ENCODE peak calls at places on chromosomes 5 and 9, in eight cellular contexts. One of them, this sample, is unnamed.

GRCh38 chr5:144219869-144220268 is 49.2 kb downstream of the KCTD16 start:
- DNase-seq in upper lobe of left lung: no peak
- DNase-seq in A549: no peak
- DNase-seq in GM12878: no peak
- DNase-seq in Peyer's patch: no peak
- DNase-seq in right lobe of liver: no peak
- DNase-seq in H1: no peak
- DNase-seq in IMR-90: no peak
- DNase-seq in this sample: no peak

GRCh38 chr9:91138760-91139159 is 223.0 kb downstream of the AUH start:
- DNase-seq in upper lobe of left lung: no peak
- DNase-seq in A549: peak; percentile 19
- DNase-seq in GM12878: no peak
- DNase-seq in Peyer's patch: no peak
- DNase-seq in right lobe of liver: no peak
- DNase-seq in H1: no peak
- DNase-seq in IMR-90: peak; percentile 93
- DNase-seq in this sample: no peak

GRCh38 chr9:20144255-20144654 is 355.4 kb upstream of the SLC24A2 start:
- DNase-seq in upper lobe of left lung: no peak
- DNase-seq in A549: no peak
- DNase-seq in GM12878: no peak
- DNase-seq in Peyer's patch: no peak
- DNase-seq in right lobe of liver: no peak
- DNase-seq in H1: no peak
- DNase-seq in IMR-90: no peak
- DNase-seq in this sample: no peak

GRCh38 chr5:98321356-98321755 is 452.1 kb upstream of the RGMB start:
- DNase-seq in upper lobe of left lung: no peak
- DNase-seq in A549: no peak
- DNase-seq in GM12878: no peak
- DNase-seq in Peyer's patch: no peak
- DNase-seq in right lobe of liver: no peak
- DNase-seq in H1: no peak
- DNase-seq in IMR-90: no peak
- DNase-seq in this sample: no peak

GRCh38 chr9:97543568-97543967 is 42.1 kb downstream of the TMOD1 start:
- DNase-seq in upper lobe of left lung: no peak
- DNase-seq in A549: peak; percentile 41
- DNase-seq in GM12878: no peak
- DNase-seq in Peyer's patch: no peak
- DNase-seq in right lobe of liver: no peak
- DNase-seq in H1: no peak
- DNase-seq in IMR-90: no peak
- DNase-seq in this sample: peak; percentile 9

GRCh38 chr9:6564868-6565267 is 80.7 kb downstream of the GLDC start:
- DNase-seq in upper lobe of left lung: no peak
- DNase-seq in A549: no peak
- DNase-seq in GM12878: no peak
- DNase-seq in Peyer's patch: no peak
- DNase-seq in right lobe of liver: no peak
- DNase-seq in H1: no peak
- DNase-seq in IMR-90: no peak
- DNase-seq in this sample: no peak

GRCh38 chr5:139881145-139881733 is 85.6 kb downstream of the PSD2 start:
- DNase-seq in upper lobe of left lung: no peak
- DNase-seq in A549: no peak
- DNase-seq in GM12878: no peak
- DNase-seq in Peyer's patch: no peak
- DNase-seq in right lobe of liver: no peak
- DNase-seq in H1: no peak
- DNase-seq in IMR-90: no peak
- DNase-seq in this sample: no peak

GRCh38 chr5:97629281-97629680 is 446.2 kb upstream of the RIOK2 start:
- DNase-seq in upper lobe of left lung: no peak
- DNase-seq in A549: no peak
- DNase-seq in GM12878: no peak
- DNase-seq in Peyer's patch: no peak
- DNase-seq in right lobe of liver: no peak
- DNase-seq in H1: no peak
- DNase-seq in IMR-90: peak; percentile 79
- DNase-seq in this sample: no peak

GRCh38 chr5:22541037-22541436 is 312.1 kb downstream of the CDH12 start:
- DNase-seq in upper lobe of left lung: no peak
- DNase-seq in A549: no peak
- DNase-seq in GM12878: no peak
- DNase-seq in Peyer's patch: no peak
- DNase-seq in right lobe of liver: no peak
- DNase-seq in H1: no peak
- DNase-seq in IMR-90: no peak
- DNase-seq in this sample: no peak

GRCh38 chr9:25677301-25678146 is 720 bp downstream of the TUSC1 start:
- DNase-seq in upper lobe of left lung: peak; percentile 92
- DNase-seq in A549: peak; percentile 81
- DNase-seq in GM12878: no peak
- DNase-seq in Peyer's patch: peak; percentile 91
- DNase-seq in right lobe of liver: peak; percentile 95
- DNase-seq in H1: no peak
- DNase-seq in IMR-90: peak; percentile 55
- DNase-seq in this sample: peak; percentile 84

GRCh38 chr9:87890866-87891265 is 8.2 kb downstream of the SPATA31E1 start:
- DNase-seq in upper lobe of left lung: no peak
- DNase-seq in A549: no peak
- DNase-seq in GM12878: no peak
- DNase-seq in Peyer's patch: no peak
- DNase-seq in right lobe of liver: no peak
- DNase-seq in H1: no peak
- DNase-seq in IMR-90: no peak
- DNase-seq in this sample: no peak

GRCh38 chr5:58133631-58134296 is 326.1 kb downstream of the PLK2 start:
- DNase-seq in upper lobe of left lung: no peak
- DNase-seq in A549: peak; percentile 62
- DNase-seq in GM12878: no peak
- DNase-seq in Peyer's patch: no peak
- DNase-seq in right lobe of liver: no peak
- DNase-seq in H1: no peak
- DNase-seq in IMR-90: peak; percentile 79
- DNase-seq in this sample: no peak

GRCh38 chr5:133942589-133943474 is 25.6 kb downstream of the C5orf15 start:
- DNase-seq in upper lobe of left lung: peak; percentile 42
- DNase-seq in A549: no peak
- DNase-seq in GM12878: no peak
- DNase-seq in Peyer's patch: no peak
- DNase-seq in right lobe of liver: no peak
- DNase-seq in H1: no peak
- DNase-seq in IMR-90: no peak
- DNase-seq in this sample: no peak

GRCh38 chr9:135605238-135605781 is 34.0 kb downstream of the GLT6D1 start:
- DNase-seq in upper lobe of left lung: peak; percentile 18
- DNase-seq in A549: no peak
- DNase-seq in GM12878: no peak
- DNase-seq in Peyer's patch: peak; percentile 30
- DNase-seq in right lobe of liver: no peak
- DNase-seq in H1: no peak
- DNase-seq in IMR-90: no peak
- DNase-seq in this sample: no peak

GRCh38 chr5:56977822-56978221 is 25.9 kb upstream of the MIER3 start:
- DNase-seq in upper lobe of left lung: no peak
- DNase-seq in A549: no peak
- DNase-seq in GM12878: no peak
- DNase-seq in Peyer's patch: no peak
- DNase-seq in right lobe of liver: no peak
- DNase-seq in H1: no peak
- DNase-seq in IMR-90: no peak
- DNase-seq in this sample: no peak

GRCh38 chr5:37791321-37791720 is 48.5 kb downstream of the GDNF start:
- DNase-seq in upper lobe of left lung: no peak
- DNase-seq in A549: no peak
- DNase-seq in GM12878: no peak
- DNase-seq in Peyer's patch: no peak
- DNase-seq in right lobe of liver: no peak
- DNase-seq in H1: no peak
- DNase-seq in IMR-90: no peak
- DNase-seq in this sample: no peak

DNA sequence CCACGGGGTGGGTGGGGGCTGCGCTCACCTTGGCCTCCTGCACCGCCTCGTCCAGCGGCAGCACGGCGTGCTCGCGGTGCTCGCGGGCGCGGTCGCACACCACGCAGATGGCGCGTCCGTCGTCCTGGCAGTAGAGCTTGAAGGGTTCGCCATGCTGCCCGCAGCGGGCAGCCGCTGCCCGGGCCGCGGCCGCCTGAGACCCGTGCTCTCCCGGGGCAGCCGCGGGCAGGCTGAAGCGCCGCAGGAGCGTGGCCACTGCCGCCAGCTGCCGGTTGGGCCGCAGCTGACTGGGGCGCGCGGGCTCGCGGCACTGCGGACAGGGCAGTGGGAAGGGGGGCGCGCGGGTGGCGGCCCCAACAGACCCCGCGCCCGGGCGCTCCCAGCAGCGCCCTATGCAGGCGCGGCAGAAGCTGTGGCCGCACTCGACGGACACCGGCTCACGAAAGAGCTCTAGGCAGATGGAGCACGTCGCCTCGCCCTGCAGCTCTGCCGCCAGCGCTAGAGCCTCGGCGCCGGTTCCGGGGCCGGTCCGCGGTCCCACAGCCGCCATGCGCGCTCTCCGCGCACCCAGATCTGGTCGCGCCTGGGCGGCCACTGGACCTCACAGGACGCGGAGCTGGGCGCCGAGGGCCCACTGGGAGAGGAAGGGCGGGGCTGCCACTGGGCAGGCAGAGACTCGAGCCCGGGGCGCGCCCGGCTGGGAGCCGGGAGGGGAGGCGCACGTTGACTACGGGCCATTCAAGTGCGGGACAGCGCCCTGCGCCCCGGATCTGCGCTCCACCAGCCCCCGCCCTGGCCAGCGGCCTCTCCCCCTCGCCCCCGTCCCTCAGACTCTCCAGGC is at the start of gene TRIM7:
- DNase-seq in upper lobe of left lung: no peak
- DNase-seq in A549: peak; percentile 82
- DNase-seq in GM12878: no peak
- DNase-seq in Peyer's patch: peak; percentile 49
- DNase-seq in right lobe of liver: peak; percentile 62
- DNase-seq in H1: no peak
- DNase-seq in IMR-90: peak; percentile 20
- DNase-seq in this sample: no peak
- TF ChIP-seq POLR2A in upper lobe of left lung: no peak
- TF ChIP-seq POLR2A in A549: peak; percentile 78
- TF ChIP-seq POLR2A in GM12878: no peak
- TF ChIP-seq POLR2A in Peyer's patch: no peak
- TF ChIP-seq POLR2A in right lobe of liver: no peak
- TF ChIP-seq POLR2A in H1: no peak
- TF ChIP-seq POLR2A in IMR-90: no peak
- TF ChIP-seq POLR2A in this sample: no peak

DNA sequence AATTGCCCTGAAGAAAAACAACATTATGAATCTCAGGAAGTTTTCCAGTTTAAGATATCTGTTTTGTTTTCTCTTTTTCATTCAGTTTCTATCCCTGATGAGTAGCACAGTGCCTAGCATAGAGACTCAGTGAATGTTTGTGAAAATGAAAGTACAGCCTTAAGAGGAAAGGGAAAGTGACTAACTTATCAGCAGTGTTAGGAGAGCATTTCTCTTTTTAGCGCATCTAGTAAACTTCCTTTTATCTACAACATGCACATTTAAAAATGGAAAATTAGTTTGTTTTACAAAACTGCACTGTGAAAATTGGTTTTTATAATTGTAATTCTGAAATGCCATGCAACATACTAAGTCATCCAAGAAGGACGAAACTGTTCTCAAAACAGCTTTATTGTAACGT is 110.8 kb downstream of the SMARCA2 start:
- DNase-seq in upper lobe of left lung: no peak
- DNase-seq in A549: no peak
- DNase-seq in GM12878: peak; percentile 13
- DNase-seq in Peyer's patch: no peak
- DNase-seq in right lobe of liver: no peak
- DNase-seq in H1: no peak
- DNase-seq in IMR-90: peak; percentile 30
- DNase-seq in this sample: no peak
- H3K4me3 ChIP-seq in upper lobe of left lung: no peak overlapping the region
- H3K4me3 ChIP-seq in A549: no peak overlapping the region
- H3K4me3 ChIP-seq in GM12878: no peak overlapping the region
- H3K4me3 ChIP-seq in Peyer's patch: no peak overlapping the region
- H3K4me3 ChIP-seq in right lobe of liver: no peak overlapping the region
- H3K4me3 ChIP-seq in H1: no peak overlapping the region
- H3K4me3 ChIP-seq in IMR-90: no peak overlapping the region
- H3K4me3 ChIP-seq in this sample: no peak overlapping the region

GRCh38 chr9:121750715-121751623 is 99.5 kb downstream of the DAB2IP start:
- DNase-seq in upper lobe of left lung: no peak
- DNase-seq in A549: no peak
- DNase-seq in GM12878: no peak
- DNase-seq in Peyer's patch: no peak
- DNase-seq in right lobe of liver: no peak
- DNase-seq in H1: no peak
- DNase-seq in IMR-90: no peak
- DNase-seq in this sample: no peak

GRCh38 chr9:121753802-121754654 is 102.6 kb downstream of the DAB2IP start:
- DNase-seq in upper lobe of left lung: peak; percentile 45
- DNase-seq in A549: no peak
- DNase-seq in GM12878: no peak
- DNase-seq in Peyer's patch: no peak
- DNase-seq in right lobe of liver: no peak
- DNase-seq in H1: no peak
- DNase-seq in IMR-90: no peak
- DNase-seq in this sample: no peak

GRCh38 chr9:121754655-121755436 is 103.4 kb downstream of the DAB2IP start:
- DNase-seq in upper lobe of left lung: no peak
- DNase-seq in A549: no peak
- DNase-seq in GM12878: no peak
- DNase-seq in Peyer's patch: no peak
- DNase-seq in right lobe of liver: no peak
- DNase-seq in H1: no peak
- DNase-seq in IMR-90: no peak
- DNase-seq in this sample: no peak

GRCh38 chr9:121751686-121752445 is 100.4 kb downstream of the DAB2IP start:
- DNase-seq in upper lobe of left lung: no peak
- DNase-seq in A549: no peak
- DNase-seq in GM12878: no peak
- DNase-seq in Peyer's patch: no peak
- DNase-seq in right lobe of liver: no peak
- DNase-seq in H1: no peak
- DNase-seq in IMR-90: no peak
- DNase-seq in this sample: no peak

GRCh38 chr9:121752929-121753328 is 101.5 kb downstream of the DAB2IP start:
- DNase-seq in upper lobe of left lung: no peak
- DNase-seq in A549: no peak
- DNase-seq in GM12878: no peak
- DNase-seq in Peyer's patch: no peak
- DNase-seq in right lobe of liver: no peak
- DNase-seq in H1: no peak
- DNase-seq in IMR-90: no peak
- DNase-seq in this sample: no peak
- TF ChIP-seq POLR2A in upper lobe of left lung: no peak
- TF ChIP-seq POLR2A in A549: no peak
- TF ChIP-seq POLR2A in GM12878: no peak
- TF ChIP-seq POLR2A in Peyer's patch: no peak
- TF ChIP-seq POLR2A in right lobe of liver: no peak
- TF ChIP-seq POLR2A in H1: no peak
- TF ChIP-seq POLR2A in IMR-90: no peak
- TF ChIP-seq POLR2A in this sample: no peak

GRCh38 chr9:18077941-18078678 is 395.8 kb upstream of the ADAMTSL1 start:
- DNase-seq in upper lobe of left lung: no peak
- DNase-seq in A549: no peak
- DNase-seq in GM12878: no peak
- DNase-seq in Peyer's patch: no peak
- DNase-seq in right lobe of liver: no peak
- DNase-seq in H1: no peak
- DNase-seq in IMR-90: no peak
- DNase-seq in this sample: no peak
- H3K4me3 ChIP-seq in upper lobe of left lung: no peak overlapping the region
- H3K4me3 ChIP-seq in A549: no peak overlapping the region
- H3K4me3 ChIP-seq in GM12878: no peak overlapping the region
- H3K4me3 ChIP-seq in Peyer's patch: no peak overlapping the region
- H3K4me3 ChIP-seq in right lobe of liver: no peak overlapping the region
- H3K4me3 ChIP-seq in H1: no peak overlapping the region
- H3K4me3 ChIP-seq in IMR-90: no peak overlapping the region
- H3K4me3 ChIP-seq in this sample: no peak overlapping the region

This sample was measured in uterus.